ENCODE peak calls at places on chromosomes 12 and 14, in ten cellular contexts. One of them, this sample, is unnamed.

GRCh38 chr12:80018119-80018518 is 81.2 kb upstream of the OTOGL start:
- DNase-seq in AG20443: no peak
- DNase-seq in pancreas: no peak
- DNase-seq in cardiac muscle cell: no peak
- DNase-seq in HEK293T: no peak
- DNase-seq in activated naive CD4-positive, alpha-beta T cell treated with anti-CD3 and anti-CD28 coated beads, Interleukin-2, amount 50 U/mL, for 16 hours: no peak
- DNase-seq in MV-4-11: no peak
- DNase-seq in stimulated activated CD4-positive, alpha-beta T cell treated with anti-CD3 and anti-CD28 coated beads, Interleukin-2, amount 100 ng/mL, for 48 hours: no peak
- DNase-seq in RWPE1: no peak
- DNase-seq in transverse colon: no peak
- DNase-seq in this sample: no peak

GRCh38 chr12:70744133-70744532 is 106.9 kb upstream of the PTPRB start:
- DNase-seq in cardiac muscle cell: no peak
- DNase-seq in HEK293T: no peak
- DNase-seq in activated naive CD4-positive, alpha-beta T cell treated with anti-CD3 and anti-CD28 coated beads, Interleukin-2, amount 50 U/mL, for 16 hours: no peak
- DNase-seq in AG20443: no peak
- DNase-seq in pancreas: no peak
- DNase-seq in RWPE1: peak; percentile 50
- DNase-seq in transverse colon: no peak
- DNase-seq in MV-4-11: no peak
- DNase-seq in stimulated activated CD4-positive, alpha-beta T cell treated with anti-CD3 and anti-CD28 coated beads, Interleukin-2, amount 100 ng/mL, for 48 hours: no peak
- DNase-seq in this sample: no peak

GRCh38 chr12:57983150-57983857 is 41.9 kb downstream of the ATP23 start:
- DNase-seq in pancreas: no peak
- DNase-seq in stimulated activated CD4-positive, alpha-beta T cell treated with anti-CD3 and anti-CD28 coated beads, Interleukin-2, amount 100 ng/mL, for 48 hours: no peak
- DNase-seq in HEK293T: peak; percentile 18
- DNase-seq in activated naive CD4-positive, alpha-beta T cell treated with anti-CD3 and anti-CD28 coated beads, Interleukin-2, amount 50 U/mL, for 16 hours: no peak
- DNase-seq in RWPE1: peak; percentile 16
- DNase-seq in MV-4-11: peak; percentile 44
- DNase-seq in cardiac muscle cell: peak; percentile 49
- DNase-seq in AG20443: peak; percentile 34
- DNase-seq in transverse colon: peak; percentile 30
- DNase-seq in this sample: peak; percentile 64

GRCh38 chr12:61397668-61398067 is 862.5 kb upstream of the USP15 start:
- DNase-seq in pancreas: no peak
- DNase-seq in RWPE1: peak; percentile 1
- DNase-seq in cardiac muscle cell: no peak
- DNase-seq in HEK293T: no peak
- DNase-seq in transverse colon: no peak
- DNase-seq in MV-4-11: no peak
- DNase-seq in stimulated activated CD4-positive, alpha-beta T cell treated with anti-CD3 and anti-CD28 coated beads, Interleukin-2, amount 100 ng/mL, for 48 hours: no peak
- DNase-seq in activated naive CD4-positive, alpha-beta T cell treated with anti-CD3 and anti-CD28 coated beads, Interleukin-2, amount 50 U/mL, for 16 hours: no peak
- DNase-seq in AG20443: no peak
- DNase-seq in this sample: no peak

GRCh38 chr14:61483477-61483876 is 162.1 kb downstream of the PRKCH start:
- DNase-seq in cardiac muscle cell: no peak
- DNase-seq in activated naive CD4-positive, alpha-beta T cell treated with anti-CD3 and anti-CD28 coated beads, Interleukin-2, amount 50 U/mL, for 16 hours: no peak
- DNase-seq in stimulated activated CD4-positive, alpha-beta T cell treated with anti-CD3 and anti-CD28 coated beads, Interleukin-2, amount 100 ng/mL, for 48 hours: no peak
- DNase-seq in MV-4-11: no peak
- DNase-seq in pancreas: no peak
- DNase-seq in RWPE1: no peak
- DNase-seq in HEK293T: no peak
- DNase-seq in transverse colon: no peak
- DNase-seq in AG20443: no peak
- DNase-seq in this sample: no peak

GRCh38 chr12:15088115-15088514 is 115.3 kb downstream of the PDE6H start:
- DNase-seq in cardiac muscle cell: no peak
- DNase-seq in MV-4-11: no peak
- DNase-seq in stimulated activated CD4-positive, alpha-beta T cell treated with anti-CD3 and anti-CD28 coated beads, Interleukin-2, amount 100 ng/mL, for 48 hours: no peak
- DNase-seq in pancreas: no peak
- DNase-seq in transverse colon: no peak
- DNase-seq in AG20443: no peak
- DNase-seq in HEK293T: no peak
- DNase-seq in activated naive CD4-positive, alpha-beta T cell treated with anti-CD3 and anti-CD28 coated beads, Interleukin-2, amount 50 U/mL, for 16 hours: no peak
- DNase-seq in RWPE1: no peak
- DNase-seq in this sample: no peak

GRCh38 chr12:124422570-124423523 is 128.0 kb downstream of the RFLNA start:
- DNase-seq in MV-4-11: no peak
- DNase-seq in RWPE1: peak; percentile 96
- DNase-seq in activated naive CD4-positive, alpha-beta T cell treated with anti-CD3 and anti-CD28 coated beads, Interleukin-2, amount 50 U/mL, for 16 hours: no peak
- DNase-seq in pancreas: peak; percentile 83
- DNase-seq in stimulated activated CD4-positive, alpha-beta T cell treated with anti-CD3 and anti-CD28 coated beads, Interleukin-2, amount 100 ng/mL, for 48 hours: no peak
- DNase-seq in cardiac muscle cell: no peak
- DNase-seq in AG20443: peak; percentile 96
- DNase-seq in transverse colon: peak; percentile 92
- DNase-seq in HEK293T: no peak
- DNase-seq in this sample: no peak

GRCh38 chr12:66629138-66629880 is 49.6 kb downstream of the GRIP1 start:
- DNase-seq in HEK293T: no peak
- DNase-seq in cardiac muscle cell: peak; percentile 25
- DNase-seq in activated naive CD4-positive, alpha-beta T cell treated with anti-CD3 and anti-CD28 coated beads, Interleukin-2, amount 50 U/mL, for 16 hours: no peak
- DNase-seq in stimulated activated CD4-positive, alpha-beta T cell treated with anti-CD3 and anti-CD28 coated beads, Interleukin-2, amount 100 ng/mL, for 48 hours: no peak
- DNase-seq in transverse colon: no peak
- DNase-seq in AG20443: no peak
- DNase-seq in pancreas: peak; percentile 22
- DNase-seq in MV-4-11: no peak
- DNase-seq in RWPE1: no peak
- DNase-seq in this sample: no peak

GRCh38 chr14:36099619-36100018 is 76.9 kb downstream of the PTCSC3 start:
- DNase-seq in activated naive CD4-positive, alpha-beta T cell treated with anti-CD3 and anti-CD28 coated beads, Interleukin-2, amount 50 U/mL, for 16 hours: no peak
- DNase-seq in cardiac muscle cell: no peak
- DNase-seq in pancreas: no peak
- DNase-seq in HEK293T: no peak
- DNase-seq in MV-4-11: no peak
- DNase-seq in AG20443: no peak
- DNase-seq in transverse colon: no peak
- DNase-seq in RWPE1: no peak
- DNase-seq in stimulated activated CD4-positive, alpha-beta T cell treated with anti-CD3 and anti-CD28 coated beads, Interleukin-2, amount 100 ng/mL, for 48 hours: no peak
- DNase-seq in this sample: no peak

GRCh38 chr12:67795235-67795634 is 146.7 kb downstream of the DYRK2 start:
- DNase-seq in transverse colon: no peak
- DNase-seq in cardiac muscle cell: no peak
- DNase-seq in activated naive CD4-positive, alpha-beta T cell treated with anti-CD3 and anti-CD28 coated beads, Interleukin-2, amount 50 U/mL, for 16 hours: no peak
- DNase-seq in HEK293T: no peak
- DNase-seq in stimulated activated CD4-positive, alpha-beta T cell treated with anti-CD3 and anti-CD28 coated beads, Interleukin-2, amount 100 ng/mL, for 48 hours: no peak
- DNase-seq in MV-4-11: no peak
- DNase-seq in AG20443: no peak
- DNase-seq in RWPE1: peak; percentile 24
- DNase-seq in pancreas: no peak
- DNase-seq in this sample: no peak

GRCh38 chr12:49549735-49550710 is 11.2 kb downstream of the KCNH3 start:
- DNase-seq in HEK293T: no peak
- DNase-seq in AG20443: no peak
- DNase-seq in MV-4-11: no peak
- DNase-seq in stimulated activated CD4-positive, alpha-beta T cell treated with anti-CD3 and anti-CD28 coated beads, Interleukin-2, amount 100 ng/mL, for 48 hours: no peak
- DNase-seq in transverse colon: no peak
- DNase-seq in RWPE1: no peak
- DNase-seq in pancreas: no peak
- DNase-seq in activated naive CD4-positive, alpha-beta T cell treated with anti-CD3 and anti-CD28 coated beads, Interleukin-2, amount 50 U/mL, for 16 hours: no peak
- DNase-seq in cardiac muscle cell: no peak
- DNase-seq in this sample: no peak

This sample was measured in NB4.